ENCODE peak calls at places on chromosome 17, in six cellular contexts. V is lung microvascular endothelial cell; K is stimulated activated CD8-positive, alpha-beta memory T cell treated with anti-CD3 and anti-CD28 coated beads, Interleukin-12 subunit alpha, Interleukin-12 subunit beta, amount 100 ng/mL, for 1 hour; T is HuH-7.5; U is ureter; X is fibroblast of the conjunctiva. D is an unnamed sample.

GRCh38 chr17:8841844-8842243 is 25.6 kb downstream of the PIK3R6 start:
- DNase-seq in K (no peak), V (no peak), U (no peak), X (no peak), T (no peak), D (no peak)

GRCh38 chr17:42918902-42919521 is 18.4 kb downstream of the G6PC1 start:
- DNase-seq in T (peak; percentile 10), K (no peak), X (no peak), U (no peak), V (no peak), D (no peak)

GRCh38 chr17:79845601-79845949 is 6.3 kb upstream of the CBX4 start:
- DNase-seq in U (no peak), K (no peak), T (no peak), X (no peak), V (no peak), D (no peak)

GRCh38 chr17:4487820-4488716 is 10.6 kb upstream of the SPNS2 start:
- DNase-seq in K (no peak), X (no peak), T (no peak), U (no peak), V (no peak), D (no peak)

GRCh38 chr17:29855686-29856085 is 74.3 kb downstream of the SSH2 start:
- DNase-seq in T (no peak), K (no peak), V (peak; percentile 6), X (peak; percentile 26), U (no peak), D (no peak)

GRCh38 chr17:43814714-43815113 is 18.2 kb downstream of the MPP3 start:
- DNase-seq in X (peak; percentile 14), K (no peak), V (no peak), U (no peak), T (no peak), D (no peak)

GRCh38 chr17:83181991-83182619 is 102.7 kb downstream of the METRNL start:
- DNase-seq in V (no peak), X (no peak), K (no peak), U (peak; percentile 37), T (no peak), D (no peak)

GRCh38 chr17:72373910-72374741 is 253.3 kb downstream of the SOX9 start:
- DNase-seq in T (no peak), X (no peak), V (no peak), K (no peak), U (no peak), D (no peak)

GRCh38 chr17:40345161-40346034 is 19.1 kb downstream of the GJD3 start:
- DNase-seq in X (no peak), K (no peak), V (peak; percentile 63), U (peak; percentile 84), T (peak; percentile 91), D (no peak)